ENCODE peak calls at places on chromosomes 13 and 19, in four cellular contexts. One of them, this sample, is unnamed.
A peak's percentile ranks its signal among the peaks of the same experiment; 100 is the strongest.

GRCh38 chr19:12939292-12939606 is 840 bp downstream of the CALR start:
- DNase-seq in mesothelial cell of epicardium: no peak
- DNase-seq in T-helper 22 cell: no peak
- DNase-seq in posterior cingulate gyrus: no peak
- DNase-seq in this sample: no peak

GRCh38 chr19:46426506-46427162 is 2.1 kb downstream of the PNMA8C start:
- DNase-seq in mesothelial cell of epicardium: peak; percentile 78
- DNase-seq in T-helper 22 cell: no peak
- DNase-seq in posterior cingulate gyrus: peak; percentile 80
- DNase-seq in this sample: no peak

GRCh38 chr13:99617474-99618255 is 116.4 kb downstream of the TM9SF2 start:
- DNase-seq in mesothelial cell of epicardium: peak; percentile 41
- DNase-seq in T-helper 22 cell: no peak
- DNase-seq in posterior cingulate gyrus: peak; percentile 60
- DNase-seq in this sample: no peak

GRCh38 chr19:6678690-6679109 is 8.7 kb upstream of the TNFSF14 start:
- DNase-seq in mesothelial cell of epicardium: no peak
- DNase-seq in T-helper 22 cell: no peak
- DNase-seq in posterior cingulate gyrus: no peak
- DNase-seq in this sample: no peak

GRCh38 chr19:40217027-40217810 is 965 bp downstream of the TTC9B start:
- DNase-seq in mesothelial cell of epicardium: no peak
- DNase-seq in T-helper 22 cell: no peak
- DNase-seq in posterior cingulate gyrus: no peak
- DNase-seq in this sample: no peak

GRCh38 chr13:111844222-111844671 is 222.7 kb upstream of the SOX1 start:
- DNase-seq in mesothelial cell of epicardium: no peak
- DNase-seq in T-helper 22 cell: no peak
- DNase-seq in posterior cingulate gyrus: no peak
- DNase-seq in this sample: no peak

GRCh38 chr19:6230991-6231448 is 48.8 kb downstream of the MLLT1 start:
- DNase-seq in mesothelial cell of epicardium: no peak
- DNase-seq in T-helper 22 cell: no peak
- DNase-seq in posterior cingulate gyrus: no peak
- DNase-seq in this sample: no peak

GRCh38 chr19:41239363-41239762 is 20.3 kb downstream of the AXL start:
- DNase-seq in mesothelial cell of epicardium: no peak
- DNase-seq in T-helper 22 cell: no peak
- DNase-seq in posterior cingulate gyrus: no peak
- DNase-seq in this sample: no peak

GRCh38 chr19:30367001-30367400 is 5.2 kb upstream of the ZNF536 start:
- DNase-seq in mesothelial cell of epicardium: no peak
- DNase-seq in T-helper 22 cell: no peak
- DNase-seq in posterior cingulate gyrus: no peak
- DNase-seq in this sample: no peak

GRCh38 chr19:6865849-6866248 is 21.5 kb upstream of the ADGRE1 start:
- DNase-seq in mesothelial cell of epicardium: no peak
- DNase-seq in T-helper 22 cell: no peak
- DNase-seq in posterior cingulate gyrus: no peak
- DNase-seq in this sample: no peak

GRCh38 chr19:33440682-33441081 is 67.2 kb downstream of the CEBPG start:
- DNase-seq in mesothelial cell of epicardium: no peak
- DNase-seq in T-helper 22 cell: no peak
- DNase-seq in posterior cingulate gyrus: no peak
- DNase-seq in this sample: no peak

GRCh38 chr13:27794075-27794691 is 1.9 kb downstream of the GSX1 start:
- DNase-seq in mesothelial cell of epicardium: no peak
- DNase-seq in T-helper 22 cell: no peak
- DNase-seq in posterior cingulate gyrus: no peak
- DNase-seq in this sample: no peak

GRCh38 chr19:14450168-14450874 is 17.2 kb downstream of the PKN1 start:
- DNase-seq in mesothelial cell of epicardium: no peak
- DNase-seq in T-helper 22 cell: peak; percentile 28
- DNase-seq in posterior cingulate gyrus: no peak
- DNase-seq in this sample: peak; percentile 44

GRCh38 chr19:29505034-29505824 is 20.6 kb upstream of the VSTM2B start:
- DNase-seq in mesothelial cell of epicardium: no peak
- DNase-seq in T-helper 22 cell: no peak
- DNase-seq in posterior cingulate gyrus: peak; percentile 84
- DNase-seq in this sample: no peak

GRCh38 chr13:31035162-31035951 is 102.9 kb downstream of the TEX26 start:
- DNase-seq in mesothelial cell of epicardium: no peak
- DNase-seq in T-helper 22 cell: no peak
- DNase-seq in posterior cingulate gyrus: no peak
- DNase-seq in this sample: no peak

GRCh38 chr19:47098608-47099007 is 15.0 kb downstream of the ZC3H4 start:
- DNase-seq in mesothelial cell of epicardium: no peak
- DNase-seq in T-helper 22 cell: no peak
- DNase-seq in posterior cingulate gyrus: no peak
- DNase-seq in this sample: no peak

GRCh38 chr19:2043269-2043641 is 7.8 kb downstream of the MKNK2 start:
- DNase-seq in mesothelial cell of epicardium: no peak
- DNase-seq in T-helper 22 cell: no peak
- DNase-seq in posterior cingulate gyrus: no peak
- DNase-seq in this sample: no peak

GRCh38 chr19:17719730-17720486 is 628 bp downstream of the MAP1S start:
- DNase-seq in mesothelial cell of epicardium: no peak
- DNase-seq in T-helper 22 cell: no peak
- DNase-seq in posterior cingulate gyrus: peak; percentile 26
- DNase-seq in this sample: peak; percentile 18

GRCh38 chr19:14561832-14562351 is 10.0 kb downstream of the NDUFB7 start:
- DNase-seq in mesothelial cell of epicardium: no peak
- DNase-seq in T-helper 22 cell: no peak
- DNase-seq in posterior cingulate gyrus: peak; percentile 58
- DNase-seq in this sample: no peak

GRCh38 chr19:58204566-58204965 is 21.7 kb downstream of the ZNF274 start:
- DNase-seq in mesothelial cell of epicardium: no peak
- DNase-seq in T-helper 22 cell: no peak
- DNase-seq in posterior cingulate gyrus: no peak
- DNase-seq in this sample: no peak

GRCh38 chr19:3094638-3095374 is 644 bp downstream of the GNA11 start:
- DNase-seq in mesothelial cell of epicardium: no peak
- DNase-seq in T-helper 22 cell: no peak
- DNase-seq in posterior cingulate gyrus: no peak
- DNase-seq in this sample: no peak

GRCh38 chr19:1767464-1767933 is 14.2 kb downstream of the ONECUT3 start:
- DNase-seq in mesothelial cell of epicardium: no peak
- DNase-seq in T-helper 22 cell: no peak
- DNase-seq in posterior cingulate gyrus: peak; percentile 36
- DNase-seq in this sample: peak; percentile 51

GRCh38 chr19:27736225-27736624 is 1476.7 kb downstream of the UQCRFS1 start:
- DNase-seq in mesothelial cell of epicardium: no peak
- DNase-seq in T-helper 22 cell: no peak
- DNase-seq in posterior cingulate gyrus: no peak
- DNase-seq in this sample: no peak

GRCh38 chr19:42290523-42291436 is 11.2 kb upstream of the PRR19 start:
- DNase-seq in mesothelial cell of epicardium: no peak
- DNase-seq in T-helper 22 cell: no peak
- DNase-seq in posterior cingulate gyrus: no peak
- DNase-seq in this sample: peak; percentile 47

GRCh38 chr19:28039677-28040381 is 1173.1 kb downstream of the UQCRFS1 start:
- DNase-seq in mesothelial cell of epicardium: no peak
- DNase-seq in T-helper 22 cell: no peak
- DNase-seq in posterior cingulate gyrus: no peak
- DNase-seq in this sample: no peak

GRCh38 chr19:46660601-46661019 is 372 bp downstream of the DACT3 start:
- DNase-seq in mesothelial cell of epicardium: no peak
- DNase-seq in T-helper 22 cell: no peak
- DNase-seq in posterior cingulate gyrus: no peak
- DNase-seq in this sample: no peak

GRCh38 chr13:46354143-46355087 is 32.6 kb downstream of the RUBCNL start:
- DNase-seq in mesothelial cell of epicardium: no peak
- DNase-seq in T-helper 22 cell: no peak
- DNase-seq in posterior cingulate gyrus: no peak
- DNase-seq in this sample: no peak

GRCh38 chr13:110103026-110103425 is 203.9 kb downstream of the COL4A1 start:
- DNase-seq in mesothelial cell of epicardium: no peak
- DNase-seq in T-helper 22 cell: no peak
- DNase-seq in posterior cingulate gyrus: no peak
- DNase-seq in this sample: no peak

GRCh38 chr13:98822238-98822606 is 69.8 kb upstream of the SLC15A1 start:
- DNase-seq in mesothelial cell of epicardium: no peak
- DNase-seq in T-helper 22 cell: no peak
- DNase-seq in posterior cingulate gyrus: no peak
- DNase-seq in this sample: no peak

GRCh38 chr19:16375157-16375935 is 50.7 kb downstream of the KLF2 start:
- DNase-seq in mesothelial cell of epicardium: no peak
- DNase-seq in T-helper 22 cell: no peak
- DNase-seq in posterior cingulate gyrus: no peak
- DNase-seq in this sample: no peak

GRCh38 chr13:110338441-110339101 is 31.5 kb downstream of the COL4A2 start:
- DNase-seq in mesothelial cell of epicardium: no peak
- DNase-seq in T-helper 22 cell: no peak
- DNase-seq in posterior cingulate gyrus: no peak
- DNase-seq in this sample: no peak

GRCh38 chr19:48806818-48807589 is 3.8 kb downstream of the BCAT2 start:
- DNase-seq in mesothelial cell of epicardium: no peak
- DNase-seq in T-helper 22 cell: peak; percentile 22
- DNase-seq in posterior cingulate gyrus: no peak
- DNase-seq in this sample: peak; percentile 24

GRCh38 chr19:44948763-44949374 is 3.0 kb downstream of the APOC2 start:
- DNase-seq in mesothelial cell of epicardium: no peak
- DNase-seq in T-helper 22 cell: no peak
- DNase-seq in posterior cingulate gyrus: no peak
- DNase-seq in this sample: no peak